ENCODE peak calls at places on chromosome 16, in ten cellular contexts. G, O, U, L, H, Q, N, Y, S and T are unnamed samples.

GRCh38 chr16:270381-271255 is 5.1 kb downstream of the RGS11 start:
- DNase-seq in G (no peak), O (no peak), U (no peak), L (no peak), H (no peak), Q (no peak), N (no peak), Y (no peak), S (no peak), T (no peak)

GRCh38 chr16:54932737-54933254 is 2.1 kb downstream of the IRX5 start:
- DNase-seq in G (no peak), O (no peak), U (no peak), L (no peak), H (no peak), Q (no peak), N (no peak), Y (no peak), S (no peak), T (no peak)

GRCh38 chr16:87407511-87408112 is 15.5 kb downstream of the MAP1LC3B start:
- DNase-seq in G (peak; percentile 89), O (no peak), U (peak; percentile 88), L (peak; percentile 55), H (no peak), Q (no peak), N (no peak), Y (no peak), S (peak; percentile 91), T (no peak)

GRCh38 chr16:1193143-1193824 is 31.8 kb downstream of the TPSG1 start:
- DNase-seq in G (no peak), O (no peak), U (no peak), L (no peak), H (peak; percentile 21), Q (no peak), N (no peak), Y (no peak), S (no peak), T (no peak)

GRCh38 chr16:85329999-85330693 is 217.9 kb upstream of the CIBAR2 start:
- DNase-seq in G (no peak), O (no peak), U (no peak), L (no peak), H (no peak), Q (no peak), N (no peak), Y (no peak), S (peak; percentile 23), T (no peak)

GRCh38 chr16:52474679-52475078 is 72.3 kb downstream of the TOX3 start:
- DNase-seq in G (no peak), O (no peak), U (no peak), L (no peak), H (no peak), Q (no peak), N (no peak), Y (no peak), S (no peak), T (no peak)

GRCh38 chr16:67672739-67673662 is 6.4 kb downstream of the C16orf86 start:
- DNase-seq in G (peak; percentile 78), O (peak; percentile 65), U (no peak), L (peak; percentile 69), H (no peak), Q (no peak), N (no peak), Y (peak; percentile 62), S (peak; percentile 34), T (no peak)

GRCh38 chr16:81745704-81746558 is 33.2 kb upstream of the PLCG2 start:
- DNase-seq in G (peak; percentile 54), O (peak; percentile 77), U (peak; percentile 93), L (peak; percentile 37), H (no peak), Q (no peak), N (peak; percentile 53), Y (peak; percentile 79), S (peak; percentile 21), T (no peak)

GRCh38 chr16:27759947-27760844 is 210.3 kb downstream of the KATNIP start:
- DNase-seq in G (no peak), O (no peak), U (no peak), L (no peak), H (no peak), Q (no peak), N (no peak), Y (no peak), S (peak; percentile 28), T (no peak)

GRCh38 chr16:13298676-13299075 is 397.3 kb downstream of the SHISA9 start:
- DNase-seq in G (no peak), O (no peak), U (no peak), L (no peak), H (no peak), Q (no peak), N (no peak), Y (no peak), S (no peak), T (no peak)

GRCh38 chr16:17138801-17139200 is 332.0 kb downstream of the XYLT1 start:
- DNase-seq in G (peak; percentile 35), O (no peak), U (no peak), L (no peak), H (no peak), Q (no peak), N (no peak), Y (no peak), S (no peak), T (no peak)

GRCh38 chr16:48291754-48292153 is 44.4 kb upstream of the ABCC11 start:
- DNase-seq in G (no peak), O (no peak), U (no peak), L (no peak), H (no peak), Q (no peak), N (no peak), Y (no peak), S (no peak), T (no peak)

GRCh38 chr16:50273888-50274770 is 7.8 kb downstream of the ADCY7 start:
- DNase-seq in G (no peak), O (peak; percentile 55), U (no peak), L (no peak), H (no peak), Q (no peak), N (no peak), Y (peak; percentile 59), S (peak; percentile 20), T (no peak)

GRCh38 chr16:12501727-12502457 is 301.8 kb downstream of the CPPED1 start:
- DNase-seq in G (no peak), O (no peak), U (no peak), L (no peak), H (no peak), Q (no peak), N (no peak), Y (no peak), S (no peak), T (no peak)

GRCh38 chr16:66299349-66299748 is 67.1 kb upstream of the CDH5 start:
- DNase-seq in G (no peak), O (no peak), U (peak; percentile 16), L (no peak), H (no peak), Q (no peak), N (no peak), Y (no peak), S (no peak), T (no peak)

GRCh38 chr16:13956635-13957196 is 36.8 kb downstream of the ERCC4 start:
- DNase-seq in G (no peak), O (no peak), U (no peak), L (no peak), H (no peak), Q (no peak), N (no peak), Y (no peak), S (no peak), T (no peak)

GRCh38 chr16:64180136-64180900 is 941.5 kb downstream of the CDH11 start:
- DNase-seq in G (no peak), O (no peak), U (no peak), L (no peak), H (no peak), Q (no peak), N (no peak), Y (no peak), S (no peak), T (no peak)

GRCh38 chr16:51880776-51881175 is 666.2 kb downstream of the TOX3 start:
- DNase-seq in G (peak; percentile 86), O (no peak), U (no peak), L (peak; percentile 95), H (no peak), Q (no peak), N (no peak), Y (no peak), S (no peak), T (no peak)

GRCh38 chr16:77443834-77444460 is 9.1 kb upstream of the ADAMTS18 start:
- DNase-seq in G (no peak), O (no peak), U (no peak), L (no peak), H (peak; percentile 32), Q (no peak), N (no peak), Y (no peak), S (no peak), T (no peak)

GRCh38 chr16:2987854-2988253 is 7.6 kb upstream of the PKMYT1 start:
- DNase-seq in G (no peak), O (no peak), U (no peak), L (no peak), H (no peak), Q (no peak), N (no peak), Y (no peak), S (no peak), T (no peak)

GRCh38 chr16:20898938-20899502 is 1.1 kb downstream of the DCUN1D3 start:
- DNase-seq in G (peak; percentile 89), O (no peak), U (no peak), L (peak; percentile 81), H (no peak), Q (no peak), N (no peak), Y (no peak), S (no peak), T (no peak)

GRCh38 chr16:57255686-57256415 is 10.8 kb downstream of the ARL2BP start:
- DNase-seq in G (no peak), O (no peak), U (peak; percentile 49), L (no peak), H (no peak), Q (no peak), N (no peak), Y (no peak), S (no peak), T (no peak)

GRCh38 chr16:11828696-11829095 is 22.6 kb downstream of the RSL1D1 start:
- DNase-seq in G (no peak), O (no peak), U (no peak), L (no peak), H (no peak), Q (no peak), N (no peak), Y (no peak), S (no peak), T (no peak)

GRCh38 chr16:81094771-81095251 is 1.4 kb downstream of the GCSH start:
- DNase-seq in G (peak; percentile 13), O (no peak), U (no peak), L (peak; percentile 45), H (no peak), Q (no peak), N (no peak), Y (no peak), S (no peak), T (no peak)

GRCh38 chr16:51113254-51114125 is 37.6 kb downstream of the SALL1 start:
- DNase-seq in G (no peak), O (no peak), U (no peak), L (no peak), H (no peak), Q (no peak), N (no peak), Y (no peak), S (no peak), T (no peak)

GRCh38 chr16:17773698-17774101 is 302.9 kb upstream of the XYLT1 start:
- DNase-seq in G (peak; percentile 79), O (no peak), U (no peak), L (no peak), H (no peak), Q (no peak), N (no peak), Y (no peak), S (no peak), T (no peak)

GRCh38 chr16:55499951-55500350 is 8.9 kb upstream of the LPCAT2 start:
- DNase-seq in G (peak; percentile 100), O (peak; percentile 57), U (no peak), L (peak; percentile 98), H (no peak), Q (no peak), N (no peak), Y (no peak), S (peak; percentile 84), T (no peak)

GRCh38 chr16:67184453-67185002 is 765 bp upstream of the MATCAP1 start:
- DNase-seq in G (no peak), O (peak; percentile 41), U (no peak), L (no peak), H (no peak), Q (no peak), N (no peak), Y (no peak), S (no peak), T (no peak)